ENCODE peak calls at places on chromosomes 4 and X, in nine cellular contexts. One of them, this sample, is unnamed.
A peak's percentile ranks its signal among the peaks of the same experiment; 100 is the strongest.

GRCh38 chrX:109534933-109535332 is 1.7 kb upstream of the NXT2 start:
- DNase-seq in colonic mucosa: no peak
- DNase-seq in K562: no peak
- DNase-seq in osteoblast: no peak
- DNase-seq in foreskin fibroblast: no peak
- DNase-seq in HCT116: no peak
- DNase-seq in Calu3: no peak
- DNase-seq in omental fat pad: no peak
- DNase-seq in fibroblast of the aortic adventitia: no peak
- DNase-seq in this sample: no peak

GRCh38 chr4:107276052-107276451 is 239.9 kb upstream of the DKK2 start:
- DNase-seq in colonic mucosa: no peak
- DNase-seq in K562: no peak
- DNase-seq in osteoblast: no peak
- DNase-seq in foreskin fibroblast: no peak
- DNase-seq in HCT116: no peak
- DNase-seq in Calu3: no peak
- DNase-seq in omental fat pad: no peak
- DNase-seq in fibroblast of the aortic adventitia: no peak
- DNase-seq in this sample: no peak

GRCh38 chr4:6619466-6620255 is 20.8 kb upstream of the MRFAP1 start:
- DNase-seq in colonic mucosa: no peak
- DNase-seq in K562: no peak
- DNase-seq in osteoblast: peak; percentile 32
- DNase-seq in foreskin fibroblast: no peak
- DNase-seq in HCT116: no peak
- DNase-seq in Calu3: no peak
- DNase-seq in omental fat pad: no peak
- DNase-seq in fibroblast of the aortic adventitia: no peak
- DNase-seq in this sample: no peak

GRCh38 chr4:166077782-166078181 is 204.7 kb downstream of the TLL1 start:
- DNase-seq in colonic mucosa: no peak
- DNase-seq in K562: no peak
- DNase-seq in osteoblast: no peak
- DNase-seq in foreskin fibroblast: no peak
- DNase-seq in HCT116: no peak
- DNase-seq in Calu3: no peak
- DNase-seq in omental fat pad: no peak
- DNase-seq in fibroblast of the aortic adventitia: no peak
- DNase-seq in this sample: no peak

GRCh38 chrX:42020225-42020624 is 96.9 kb upstream of the CASK start:
- DNase-seq in colonic mucosa: no peak
- DNase-seq in K562: no peak
- DNase-seq in osteoblast: no peak
- DNase-seq in foreskin fibroblast: no peak
- DNase-seq in HCT116: no peak
- DNase-seq in Calu3: no peak
- DNase-seq in omental fat pad: no peak
- DNase-seq in fibroblast of the aortic adventitia: no peak
- DNase-seq in this sample: no peak

GRCh38 chrX:82163701-82164100 is 961.8 kb downstream of the SH3BGRL start:
- DNase-seq in colonic mucosa: no peak
- DNase-seq in K562: no peak
- DNase-seq in osteoblast: no peak
- DNase-seq in foreskin fibroblast: no peak
- DNase-seq in HCT116: no peak
- DNase-seq in Calu3: no peak
- DNase-seq in omental fat pad: no peak
- DNase-seq in fibroblast of the aortic adventitia: no peak
- DNase-seq in this sample: no peak

GRCh38 chrX:129678176-129678880 is 23.6 kb upstream of the APLN start:
- DNase-seq in colonic mucosa: peak; percentile 35
- DNase-seq in K562: no peak
- DNase-seq in osteoblast: no peak
- DNase-seq in foreskin fibroblast: no peak
- DNase-seq in HCT116: no peak
- DNase-seq in Calu3: peak; percentile 82
- DNase-seq in omental fat pad: no peak
- DNase-seq in fibroblast of the aortic adventitia: no peak
- DNase-seq in this sample: peak; percentile 33

GRCh38 chr4:139777757-139778156 is 112.1 kb downstream of the MGST2 start:
- DNase-seq in colonic mucosa: no peak
- DNase-seq in K562: no peak
- DNase-seq in osteoblast: no peak
- DNase-seq in foreskin fibroblast: no peak
- DNase-seq in HCT116: no peak
- DNase-seq in Calu3: no peak
- DNase-seq in omental fat pad: no peak
- DNase-seq in fibroblast of the aortic adventitia: no peak
- DNase-seq in this sample: no peak

GRCh38 chrX:153769865-153770605 is 6.0 kb downstream of the PLXNB3 start:
- DNase-seq in colonic mucosa: no peak
- DNase-seq in K562: no peak
- DNase-seq in osteoblast: peak; percentile 89
- DNase-seq in foreskin fibroblast: no peak
- DNase-seq in HCT116: no peak
- DNase-seq in Calu3: no peak
- DNase-seq in omental fat pad: no peak
- DNase-seq in fibroblast of the aortic adventitia: no peak
- DNase-seq in this sample: no peak

GRCh38 chrX:105477351-105477750 is 256.9 kb upstream of the TEX13A start:
- DNase-seq in colonic mucosa: no peak
- DNase-seq in K562: no peak
- DNase-seq in osteoblast: no peak
- DNase-seq in foreskin fibroblast: no peak
- DNase-seq in HCT116: no peak
- DNase-seq in Calu3: no peak
- DNase-seq in omental fat pad: no peak
- DNase-seq in fibroblast of the aortic adventitia: peak; percentile 31
- DNase-seq in this sample: no peak

GRCh38 chr4:76059750-76060149 is 14.8 kb upstream of the ART3 start:
- DNase-seq in colonic mucosa: no peak
- DNase-seq in K562: no peak
- DNase-seq in osteoblast: no peak
- DNase-seq in foreskin fibroblast: peak; percentile 15
- DNase-seq in HCT116: no peak
- DNase-seq in Calu3: no peak
- DNase-seq in omental fat pad: no peak
- DNase-seq in fibroblast of the aortic adventitia: no peak
- DNase-seq in this sample: no peak

GRCh38 chr4:123200417-123200945 is 196.1 kb upstream of the SPRY1 start:
- DNase-seq in colonic mucosa: no peak
- DNase-seq in K562: no peak
- DNase-seq in osteoblast: no peak
- DNase-seq in foreskin fibroblast: no peak
- DNase-seq in HCT116: no peak
- DNase-seq in Calu3: no peak
- DNase-seq in omental fat pad: no peak
- DNase-seq in fibroblast of the aortic adventitia: peak; percentile 4
- DNase-seq in this sample: no peak

GRCh38 chr4:152937535-152938236 is 1.6 kb downstream of the FHDC1 start:
- DNase-seq in colonic mucosa: peak; percentile 57
- DNase-seq in K562: peak; percentile 75
- DNase-seq in osteoblast: peak; percentile 93
- DNase-seq in foreskin fibroblast: no peak
- DNase-seq in HCT116: no peak
- DNase-seq in Calu3: peak; percentile 23
- DNase-seq in omental fat pad: no peak
- DNase-seq in fibroblast of the aortic adventitia: peak; percentile 33
- DNase-seq in this sample: peak; percentile 37

GRCh38 chrX:18931972-18932371 is 51.9 kb downstream of the PHKA2 start:
- DNase-seq in colonic mucosa: peak; percentile 20
- DNase-seq in K562: peak; percentile 23
- DNase-seq in osteoblast: no peak
- DNase-seq in foreskin fibroblast: peak; percentile 6
- DNase-seq in HCT116: no peak
- DNase-seq in Calu3: peak; percentile 10
- DNase-seq in omental fat pad: no peak
- DNase-seq in fibroblast of the aortic adventitia: peak; percentile 41
- DNase-seq in this sample: no peak

GRCh38 chr4:7962609-7963508 is 23.2 kb upstream of the AFAP1 start:
- DNase-seq in colonic mucosa: no peak
- DNase-seq in K562: no peak
- DNase-seq in osteoblast: peak; percentile 51
- DNase-seq in foreskin fibroblast: no peak
- DNase-seq in HCT116: no peak
- DNase-seq in Calu3: no peak
- DNase-seq in omental fat pad: no peak
- DNase-seq in fibroblast of the aortic adventitia: no peak
- DNase-seq in this sample: no peak

GRCh38 chr4:184513802-184514120 is 39.4 kb upstream of the IRF2 start:
- DNase-seq in colonic mucosa: no peak
- DNase-seq in K562: no peak
- DNase-seq in osteoblast: no peak
- DNase-seq in foreskin fibroblast: no peak
- DNase-seq in HCT116: no peak
- DNase-seq in Calu3: no peak
- DNase-seq in omental fat pad: no peak
- DNase-seq in fibroblast of the aortic adventitia: no peak
- DNase-seq in this sample: no peak

GRCh38 chrX:129719931-129720520 is 18.8 kb upstream of the XPNPEP2 start:
- DNase-seq in colonic mucosa: no peak
- DNase-seq in K562: no peak
- DNase-seq in osteoblast: no peak
- DNase-seq in foreskin fibroblast: no peak
- DNase-seq in HCT116: no peak
- DNase-seq in Calu3: no peak
- DNase-seq in omental fat pad: no peak
- DNase-seq in fibroblast of the aortic adventitia: no peak
- DNase-seq in this sample: no peak

GRCh38 chr4:116878280-116878679 is 207.1 kb downstream of the TRAM1L1 start:
- DNase-seq in colonic mucosa: no peak
- DNase-seq in K562: no peak
- DNase-seq in osteoblast: no peak
- DNase-seq in foreskin fibroblast: no peak
- DNase-seq in HCT116: no peak
- DNase-seq in Calu3: no peak
- DNase-seq in omental fat pad: no peak
- DNase-seq in fibroblast of the aortic adventitia: no peak
- DNase-seq in this sample: no peak

GRCh38 chr4:103198111-103198765 is at the start of gene CENPE:
- DNase-seq in colonic mucosa: peak; percentile 88
- DNase-seq in K562: peak; percentile 94
- DNase-seq in osteoblast: peak; percentile 90
- DNase-seq in foreskin fibroblast: peak; percentile 79
- DNase-seq in HCT116: peak; percentile 83
- DNase-seq in Calu3: peak; percentile 84
- DNase-seq in omental fat pad: peak; percentile 76
- DNase-seq in fibroblast of the aortic adventitia: peak; percentile 87
- DNase-seq in this sample: peak; percentile 87

DNA sequence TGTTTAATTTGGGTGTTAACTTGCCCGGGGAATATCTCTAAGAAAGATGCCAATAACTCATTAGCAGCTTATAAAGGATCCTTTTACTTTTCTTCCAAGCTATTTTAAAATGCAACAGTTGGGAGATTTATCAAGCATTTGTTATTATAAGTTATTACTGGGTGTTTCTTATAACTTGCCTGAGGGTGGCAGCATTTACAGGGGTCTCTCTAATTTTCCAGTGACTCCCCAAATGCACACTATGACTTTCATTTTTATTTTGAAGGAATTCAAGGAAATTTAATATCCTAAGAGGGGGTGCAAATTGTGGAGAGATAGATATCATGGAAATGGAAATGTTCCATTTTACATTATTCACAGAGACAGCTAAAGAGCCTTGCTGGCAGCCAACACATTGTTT is 138.0 kb downstream of the PDGFRA start:
- DNase-seq in colonic mucosa: no peak
- DNase-seq in K562: no peak
- DNase-seq in osteoblast: no peak
- DNase-seq in foreskin fibroblast: no peak
- DNase-seq in HCT116: no peak
- DNase-seq in Calu3: no peak
- DNase-seq in omental fat pad: no peak
- DNase-seq in fibroblast of the aortic adventitia: no peak
- DNase-seq in this sample: no peak
- TF ChIP-seq CTCF in colonic mucosa: no peak
- TF ChIP-seq CTCF in K562: no peak
- TF ChIP-seq CTCF in osteoblast: no peak
- TF ChIP-seq CTCF in foreskin fibroblast: no peak
- TF ChIP-seq CTCF in HCT116: no peak
- TF ChIP-seq CTCF in Calu3: no peak
- TF ChIP-seq CTCF in omental fat pad: no peak
- TF ChIP-seq CTCF in fibroblast of the aortic adventitia: no peak
- TF ChIP-seq CTCF in this sample: no peak

GRCh38 chrX:37975421-37975820 is 30.9 kb upstream of the SYTL5 start:
- DNase-seq in colonic mucosa: no peak
- DNase-seq in K562: no peak
- DNase-seq in osteoblast: no peak
- DNase-seq in foreskin fibroblast: no peak
- DNase-seq in HCT116: no peak
- DNase-seq in Calu3: no peak
- DNase-seq in omental fat pad: no peak
- DNase-seq in fibroblast of the aortic adventitia: no peak
- DNase-seq in this sample: no peak

GRCh38 chrX:37976153-37976552 is 30.2 kb upstream of the SYTL5 start:
- DNase-seq in colonic mucosa: no peak
- DNase-seq in K562: no peak
- DNase-seq in osteoblast: peak; percentile 64
- DNase-seq in foreskin fibroblast: no peak
- DNase-seq in HCT116: no peak
- DNase-seq in Calu3: no peak
- DNase-seq in omental fat pad: no peak
- DNase-seq in fibroblast of the aortic adventitia: peak; percentile 2
- DNase-seq in this sample: no peak
- TF ChIP-seq CTCF in colonic mucosa: no peak
- TF ChIP-seq CTCF in K562: no peak
- TF ChIP-seq CTCF in osteoblast: no peak
- TF ChIP-seq CTCF in foreskin fibroblast: no peak
- TF ChIP-seq CTCF in HCT116: no peak
- TF ChIP-seq CTCF in Calu3: no peak
- TF ChIP-seq CTCF in omental fat pad: no peak
- TF ChIP-seq CTCF in fibroblast of the aortic adventitia: no peak
- TF ChIP-seq CTCF in this sample: no peak

GRCh38 chr4:84451546-84451945 is 47.5 kb downstream of the NKX6-1 start:
- DNase-seq in colonic mucosa: no peak
- DNase-seq in K562: peak; percentile 1
- DNase-seq in osteoblast: peak; percentile 14
- DNase-seq in foreskin fibroblast: no peak
- DNase-seq in HCT116: no peak
- DNase-seq in Calu3: no peak
- DNase-seq in omental fat pad: no peak
- DNase-seq in fibroblast of the aortic adventitia: peak; percentile 5
- DNase-seq in this sample: no peak
- TF ChIP-seq CTCF in colonic mucosa: no peak
- TF ChIP-seq CTCF in K562: peak; percentile 43
- TF ChIP-seq CTCF in osteoblast: peak; percentile 50
- TF ChIP-seq CTCF in foreskin fibroblast: peak; percentile 56
- TF ChIP-seq CTCF in HCT116: peak; percentile 33
- TF ChIP-seq CTCF in Calu3: peak; percentile 22
- TF ChIP-seq CTCF in omental fat pad: no peak
- TF ChIP-seq CTCF in fibroblast of the aortic adventitia: peak; percentile 50
- TF ChIP-seq CTCF in this sample: peak; percentile 25

DNA sequence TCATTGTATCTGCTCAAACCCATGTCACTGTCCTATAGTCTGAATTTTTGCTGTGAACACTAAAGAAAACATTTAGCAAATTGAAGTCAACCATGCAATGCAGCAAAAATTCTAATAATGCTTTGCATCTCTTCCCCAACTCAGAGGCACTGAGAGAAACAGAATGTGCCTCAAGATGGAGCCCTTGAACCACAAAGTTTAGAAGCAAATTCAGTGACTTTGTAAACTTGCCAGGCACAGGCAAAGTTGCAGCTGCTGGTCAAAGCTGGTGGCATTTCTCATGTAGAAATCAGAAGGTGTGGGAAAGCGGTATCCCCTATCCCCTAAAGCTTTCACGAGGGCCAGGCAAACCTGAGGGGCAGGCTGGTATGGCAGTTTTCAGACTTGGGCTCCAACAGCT is 121.7 kb upstream of the DIPK2B start:
- DNase-seq in colonic mucosa: peak; percentile 48
- DNase-seq in K562: peak; percentile 2
- DNase-seq in osteoblast: peak; percentile 36
- DNase-seq in foreskin fibroblast: peak; percentile 76
- DNase-seq in HCT116: peak; percentile 51
- DNase-seq in Calu3: peak; percentile 45
- DNase-seq in omental fat pad: no peak
- DNase-seq in fibroblast of the aortic adventitia: peak; percentile 87
- DNase-seq in this sample: no peak
- TF ChIP-seq CTCF in colonic mucosa: peak; percentile 32
- TF ChIP-seq CTCF in K562: no peak
- TF ChIP-seq CTCF in osteoblast: peak; percentile 68
- TF ChIP-seq CTCF in foreskin fibroblast: no peak
- TF ChIP-seq CTCF in HCT116: peak; percentile 19
- TF ChIP-seq CTCF in Calu3: peak; percentile 29
- TF ChIP-seq CTCF in omental fat pad: no peak
- TF ChIP-seq CTCF in fibroblast of the aortic adventitia: peak; percentile 65
- TF ChIP-seq CTCF in this sample: peak; percentile 57